ENCODE peak calls at places on chromosomes 4 and X, in seven cellular contexts. One of them, this sample, is unnamed.

GRCh38 chrX:71367396-71367795 is 1.2 kb downstream of the TAF1 start:
- DNase-seq in H7: no peak
- DNase-seq in HS-27A: no peak
- DNase-seq in stromal cell of bone marrow: no peak
- DNase-seq in H9: no peak
- DNase-seq in heart right ventricle: no peak
- DNase-seq in stimulated activated CD4-positive, alpha-beta T cell treated with anti-CD3 and anti-CD28 coated beads, Interleukin-12 subunit alpha, Interleukin-12 subunit beta, amount 100 ng/mL, for 4 hours: peak
- DNase-seq in this sample: no peak

GRCh38 chrX:9882669-9883446 is 84.3 kb upstream of the CLDN34 start:
- DNase-seq in H7: no peak
- DNase-seq in HS-27A: no peak
- DNase-seq in stromal cell of bone marrow: no peak
- DNase-seq in H9: no peak
- DNase-seq in heart right ventricle: no peak
- DNase-seq in stimulated activated CD4-positive, alpha-beta T cell treated with anti-CD3 and anti-CD28 coated beads, Interleukin-12 subunit alpha, Interleukin-12 subunit beta, amount 100 ng/mL, for 4 hours: no peak
- DNase-seq in this sample: peak

GRCh38 chrX:111652719-111653118 is 28.3 kb upstream of the ALG13 start:
- DNase-seq in H7: peak
- DNase-seq in HS-27A: no peak
- DNase-seq in stromal cell of bone marrow: no peak
- DNase-seq in H9: no peak
- DNase-seq in heart right ventricle: no peak
- DNase-seq in stimulated activated CD4-positive, alpha-beta T cell treated with anti-CD3 and anti-CD28 coated beads, Interleukin-12 subunit alpha, Interleukin-12 subunit beta, amount 100 ng/mL, for 4 hours: no peak
- DNase-seq in this sample: no peak

GRCh38 chr4:70701271-70701670 is 12.9 kb downstream of the UTP3 start:
- DNase-seq in H7: no peak
- DNase-seq in HS-27A: no peak
- DNase-seq in stromal cell of bone marrow: no peak
- DNase-seq in H9: no peak
- DNase-seq in heart right ventricle: no peak
- DNase-seq in stimulated activated CD4-positive, alpha-beta T cell treated with anti-CD3 and anti-CD28 coated beads, Interleukin-12 subunit alpha, Interleukin-12 subunit beta, amount 100 ng/mL, for 4 hours: no peak
- DNase-seq in this sample: no peak

GRCh38 chr4:117783716-117784115 is 250.6 kb upstream of the NDST3 start:
- DNase-seq in H7: no peak
- DNase-seq in HS-27A: no peak
- DNase-seq in stromal cell of bone marrow: peak
- DNase-seq in H9: no peak
- DNase-seq in heart right ventricle: no peak
- DNase-seq in stimulated activated CD4-positive, alpha-beta T cell treated with anti-CD3 and anti-CD28 coated beads, Interleukin-12 subunit alpha, Interleukin-12 subunit beta, amount 100 ng/mL, for 4 hours: no peak
- DNase-seq in this sample: no peak

GRCh38 chrX:107677501-107677901 is 49.2 kb downstream of the PRPS1 start:
- DNase-seq in H7: peak
- DNase-seq in HS-27A: no peak
- DNase-seq in stromal cell of bone marrow: no peak
- DNase-seq in H9: no peak
- DNase-seq in heart right ventricle: no peak
- DNase-seq in stimulated activated CD4-positive, alpha-beta T cell treated with anti-CD3 and anti-CD28 coated beads, Interleukin-12 subunit alpha, Interleukin-12 subunit beta, amount 100 ng/mL, for 4 hours: no peak
- DNase-seq in this sample: no peak

GRCh38 chr4:184461711-184462110 is 12.6 kb downstream of the IRF2 start:
- DNase-seq in H7: peak
- DNase-seq in HS-27A: no peak
- DNase-seq in stromal cell of bone marrow: no peak
- DNase-seq in H9: no peak
- DNase-seq in heart right ventricle: no peak
- DNase-seq in stimulated activated CD4-positive, alpha-beta T cell treated with anti-CD3 and anti-CD28 coated beads, Interleukin-12 subunit alpha, Interleukin-12 subunit beta, amount 100 ng/mL, for 4 hours: no peak
- DNase-seq in this sample: no peak

GRCh38 chr4:40502220-40502619 is 127.4 kb downstream of the RBM47 start:
- DNase-seq in H7: no peak
- DNase-seq in HS-27A: no peak
- DNase-seq in stromal cell of bone marrow: no peak
- DNase-seq in H9: no peak
- DNase-seq in heart right ventricle: no peak
- DNase-seq in stimulated activated CD4-positive, alpha-beta T cell treated with anti-CD3 and anti-CD28 coated beads, Interleukin-12 subunit alpha, Interleukin-12 subunit beta, amount 100 ng/mL, for 4 hours: no peak
- DNase-seq in this sample: no peak

GRCh38 chr4:1572521-1572920 is 111.6 kb downstream of the FAM53A start:
- DNase-seq in H7: peak
- DNase-seq in HS-27A: no peak
- DNase-seq in stromal cell of bone marrow: no peak
- DNase-seq in H9: peak
- DNase-seq in heart right ventricle: peak
- DNase-seq in stimulated activated CD4-positive, alpha-beta T cell treated with anti-CD3 and anti-CD28 coated beads, Interleukin-12 subunit alpha, Interleukin-12 subunit beta, amount 100 ng/mL, for 4 hours: no peak
- DNase-seq in this sample: no peak

GRCh38 chr4:153365003-153365402 is 20.5 kb downstream of the MND1 start:
- DNase-seq in H7: no peak
- DNase-seq in HS-27A: no peak
- DNase-seq in stromal cell of bone marrow: no peak
- DNase-seq in H9: no peak
- DNase-seq in heart right ventricle: no peak
- DNase-seq in stimulated activated CD4-positive, alpha-beta T cell treated with anti-CD3 and anti-CD28 coated beads, Interleukin-12 subunit alpha, Interleukin-12 subunit beta, amount 100 ng/mL, for 4 hours: no peak
- DNase-seq in this sample: no peak

GRCh38 chrX:9676738-9677097 is 88.9 kb downstream of the GPR143 start:
- DNase-seq in H7: no peak
- DNase-seq in HS-27A: no peak
- DNase-seq in stromal cell of bone marrow: no peak
- DNase-seq in H9: no peak
- DNase-seq in heart right ventricle: no peak
- DNase-seq in stimulated activated CD4-positive, alpha-beta T cell treated with anti-CD3 and anti-CD28 coated beads, Interleukin-12 subunit alpha, Interleukin-12 subunit beta, amount 100 ng/mL, for 4 hours: no peak
- DNase-seq in this sample: no peak

GRCh38 chr4:10670346-10670745 is 14.2 kb downstream of the CLNK start:
- DNase-seq in H7: no peak
- DNase-seq in HS-27A: no peak
- DNase-seq in stromal cell of bone marrow: no peak
- DNase-seq in H9: no peak
- DNase-seq in heart right ventricle: no peak
- DNase-seq in stimulated activated CD4-positive, alpha-beta T cell treated with anti-CD3 and anti-CD28 coated beads, Interleukin-12 subunit alpha, Interleukin-12 subunit beta, amount 100 ng/mL, for 4 hours: no peak
- DNase-seq in this sample: no peak

GRCh38 chr4:151604238-151604637 is 156.6 kb downstream of the GATB start:
- DNase-seq in H7: no peak
- DNase-seq in HS-27A: no peak
- DNase-seq in stromal cell of bone marrow: peak
- DNase-seq in H9: no peak
- DNase-seq in heart right ventricle: no peak
- DNase-seq in stimulated activated CD4-positive, alpha-beta T cell treated with anti-CD3 and anti-CD28 coated beads, Interleukin-12 subunit alpha, Interleukin-12 subunit beta, amount 100 ng/mL, for 4 hours: no peak
- DNase-seq in this sample: no peak